ENCODE peak calls at places on chromosome 3, in seven cellular contexts. One of them, this sample, is unnamed.
A peak's percentile ranks its signal among the peaks of the same experiment; 100 is the strongest.

GRCh38 chr3:155323063-155323666 is 29.7 kb upstream of the STRIT1 start:
- DNase-seq in upper lobe of left lung: no peak
- DNase-seq in psoas muscle: no peak
- DNase-seq in colonic mucosa: peak; percentile 29
- DNase-seq in choroid plexus epithelial cell: peak; percentile 95
- DNase-seq in prostate gland: peak; percentile 47
- DNase-seq in brain microvascular endothelial cell: peak; percentile 74
- DNase-seq in this sample: peak; percentile 46

GRCh38 chr3:129626744-129627349 is 20.4 kb upstream of the PLXND1 start:
- DNase-seq in upper lobe of left lung: peak; percentile 98
- DNase-seq in psoas muscle: peak; percentile 97
- DNase-seq in colonic mucosa: peak; percentile 96
- DNase-seq in choroid plexus epithelial cell: peak; percentile 64
- DNase-seq in prostate gland: peak; percentile 72
- DNase-seq in brain microvascular endothelial cell: peak; percentile 70
- DNase-seq in this sample: no peak

GRCh38 chr3:188227442-188227841 is 73.5 kb downstream of the LPP start:
- DNase-seq in upper lobe of left lung: no peak
- DNase-seq in psoas muscle: no peak
- DNase-seq in colonic mucosa: no peak
- DNase-seq in choroid plexus epithelial cell: no peak
- DNase-seq in prostate gland: no peak
- DNase-seq in brain microvascular endothelial cell: no peak
- DNase-seq in this sample: no peak

GRCh38 chr3:140053011-140053702 is 118.2 kb downstream of the CLSTN2 start:
- DNase-seq in upper lobe of left lung: no peak
- DNase-seq in psoas muscle: no peak
- DNase-seq in colonic mucosa: peak; percentile 39
- DNase-seq in choroid plexus epithelial cell: no peak
- DNase-seq in prostate gland: no peak
- DNase-seq in brain microvascular endothelial cell: no peak
- DNase-seq in this sample: no peak

GRCh38 chr3:178982138-178982537 is 89.5 kb downstream of the ZMAT3 start:
- DNase-seq in upper lobe of left lung: no peak
- DNase-seq in psoas muscle: no peak
- DNase-seq in colonic mucosa: no peak
- DNase-seq in choroid plexus epithelial cell: peak; percentile 32
- DNase-seq in prostate gland: no peak
- DNase-seq in brain microvascular endothelial cell: no peak
- DNase-seq in this sample: no peak

GRCh38 chr3:117097356-117097755 is 387.8 kb downstream of the TUSC7 start:
- DNase-seq in upper lobe of left lung: no peak
- DNase-seq in psoas muscle: no peak
- DNase-seq in colonic mucosa: no peak
- DNase-seq in choroid plexus epithelial cell: no peak
- DNase-seq in prostate gland: no peak
- DNase-seq in brain microvascular endothelial cell: no peak
- DNase-seq in this sample: peak; percentile 19

GRCh38 chr3:4290272-4290893 is 12.8 kb upstream of the SETMAR start:
- DNase-seq in upper lobe of left lung: no peak
- DNase-seq in psoas muscle: no peak
- DNase-seq in colonic mucosa: peak; percentile 37
- DNase-seq in choroid plexus epithelial cell: peak; percentile 74
- DNase-seq in prostate gland: no peak
- DNase-seq in brain microvascular endothelial cell: peak; percentile 54
- DNase-seq in this sample: no peak

GRCh38 chr3:136543385-136543784 is 208.8 kb downstream of the STAG1 start:
- DNase-seq in upper lobe of left lung: no peak
- DNase-seq in psoas muscle: no peak
- DNase-seq in colonic mucosa: no peak
- DNase-seq in choroid plexus epithelial cell: peak; percentile 61
- DNase-seq in prostate gland: no peak
- DNase-seq in brain microvascular endothelial cell: no peak
- DNase-seq in this sample: no peak

GRCh38 chr3:129441215-129441614 is 1.2 kb downstream of the IFT122 start:
- DNase-seq in upper lobe of left lung: no peak
- DNase-seq in psoas muscle: no peak
- DNase-seq in colonic mucosa: no peak
- DNase-seq in choroid plexus epithelial cell: peak; percentile 13
- DNase-seq in prostate gland: no peak
- DNase-seq in brain microvascular endothelial cell: no peak
- DNase-seq in this sample: no peak

GRCh38 chr3:44914936-44915335 is 40.5 kb downstream of the TGM4 start:
- DNase-seq in upper lobe of left lung: peak; percentile 51
- DNase-seq in psoas muscle: no peak
- DNase-seq in colonic mucosa: no peak
- DNase-seq in choroid plexus epithelial cell: peak; percentile 44
- DNase-seq in prostate gland: no peak
- DNase-seq in brain microvascular endothelial cell: no peak
- DNase-seq in this sample: no peak

GRCh38 chr3:107710851-107711250 is 188.1 kb downstream of the BBX start:
- DNase-seq in upper lobe of left lung: peak; percentile 68
- DNase-seq in psoas muscle: peak; percentile 84
- DNase-seq in colonic mucosa: no peak
- DNase-seq in choroid plexus epithelial cell: peak; percentile 52
- DNase-seq in prostate gland: no peak
- DNase-seq in brain microvascular endothelial cell: peak; percentile 12
- DNase-seq in this sample: no peak

GRCh38 chr3:59043391-59043790 is 6.4 kb downstream of the CFAP20DC start:
- DNase-seq in upper lobe of left lung: no peak
- DNase-seq in psoas muscle: no peak
- DNase-seq in colonic mucosa: no peak
- DNase-seq in choroid plexus epithelial cell: no peak
- DNase-seq in prostate gland: no peak
- DNase-seq in brain microvascular endothelial cell: no peak
- DNase-seq in this sample: no peak

GRCh38 chr3:110955301-110955880 is 116.2 kb upstream of the NECTIN3 start:
- DNase-seq in upper lobe of left lung: no peak
- DNase-seq in psoas muscle: no peak
- DNase-seq in colonic mucosa: no peak
- DNase-seq in choroid plexus epithelial cell: peak; percentile 73
- DNase-seq in prostate gland: no peak
- DNase-seq in brain microvascular endothelial cell: peak; percentile 43
- DNase-seq in this sample: no peak

GRCh38 chr3:193640165-193640706 is 47.2 kb downstream of the OPA1 start:
- DNase-seq in upper lobe of left lung: no peak
- DNase-seq in psoas muscle: no peak
- DNase-seq in colonic mucosa: no peak
- DNase-seq in choroid plexus epithelial cell: no peak
- DNase-seq in prostate gland: no peak
- DNase-seq in brain microvascular endothelial cell: no peak
- DNase-seq in this sample: no peak

GRCh38 chr3:10173095-10173925 is 8.6 kb downstream of the IRAK2 start:
- DNase-seq in upper lobe of left lung: no peak
- DNase-seq in psoas muscle: no peak
- DNase-seq in colonic mucosa: no peak
- DNase-seq in choroid plexus epithelial cell: peak; percentile 59
- DNase-seq in prostate gland: no peak
- DNase-seq in brain microvascular endothelial cell: peak; percentile 43
- DNase-seq in this sample: no peak

GRCh38 chr3:43178891-43179366 is 73.0 kb upstream of the POMGNT2 start:
- DNase-seq in upper lobe of left lung: peak; percentile 45
- DNase-seq in psoas muscle: no peak
- DNase-seq in colonic mucosa: peak; percentile 86
- DNase-seq in choroid plexus epithelial cell: peak; percentile 51
- DNase-seq in prostate gland: no peak
- DNase-seq in brain microvascular endothelial cell: peak; percentile 42
- DNase-seq in this sample: no peak

GRCh38 chr3:113245775-113246174 is 34.4 kb downstream of the BOC start:
- DNase-seq in upper lobe of left lung: no peak
- DNase-seq in psoas muscle: peak; percentile 79
- DNase-seq in colonic mucosa: no peak
- DNase-seq in choroid plexus epithelial cell: peak; percentile 42
- DNase-seq in prostate gland: no peak
- DNase-seq in brain microvascular endothelial cell: no peak
- DNase-seq in this sample: no peak

GRCh38 chr3:86990734-86991481 is at the start of gene VGLL3:
- DNase-seq in upper lobe of left lung: peak; percentile 44
- DNase-seq in psoas muscle: peak; percentile 76
- DNase-seq in colonic mucosa: peak; percentile 55
- DNase-seq in choroid plexus epithelial cell: peak; percentile 97
- DNase-seq in prostate gland: peak; percentile 83
- DNase-seq in brain microvascular endothelial cell: peak; percentile 95
- DNase-seq in this sample: peak; percentile 43

GRCh38 chr3:102179321-102180290 is 255.2 kb upstream of the ZPLD1 start:
- DNase-seq in upper lobe of left lung: no peak
- DNase-seq in psoas muscle: no peak
- DNase-seq in colonic mucosa: no peak
- DNase-seq in choroid plexus epithelial cell: peak; percentile 62
- DNase-seq in prostate gland: no peak
- DNase-seq in brain microvascular endothelial cell: peak; percentile 62
- DNase-seq in this sample: no peak
- H3K4me3 ChIP-seq in upper lobe of left lung: peak overlapping the region; percentile 21
- H3K4me3 ChIP-seq in psoas muscle: peak overlapping the region; percentile 17
- H3K4me3 ChIP-seq in colonic mucosa: no peak overlapping the region
- H3K4me3 ChIP-seq in choroid plexus epithelial cell: no peak overlapping the region
- H3K4me3 ChIP-seq in prostate gland: no peak overlapping the region
- H3K4me3 ChIP-seq in brain microvascular endothelial cell: no peak overlapping the region
- H3K4me3 ChIP-seq in this sample: no peak overlapping the region

GRCh38 chr3:134313839-134314587 is 60.2 kb downstream of the AMOTL2 start:
- DNase-seq in upper lobe of left lung: no peak
- DNase-seq in psoas muscle: no peak
- DNase-seq in colonic mucosa: no peak
- DNase-seq in choroid plexus epithelial cell: no peak
- DNase-seq in prostate gland: no peak
- DNase-seq in brain microvascular endothelial cell: no peak
- DNase-seq in this sample: no peak
- TF ChIP-seq CTCF in upper lobe of left lung: no peak
- TF ChIP-seq CTCF in psoas muscle: no peak
- TF ChIP-seq CTCF in colonic mucosa: no peak
- TF ChIP-seq CTCF in choroid plexus epithelial cell: no peak
- TF ChIP-seq CTCF in prostate gland: no peak
- TF ChIP-seq CTCF in brain microvascular endothelial cell: no peak
- TF ChIP-seq CTCF in this sample: no peak

GRCh38 chr3:16378415-16378814 is 113.4 kb downstream of the OXNAD1 start:
- DNase-seq in upper lobe of left lung: no peak
- DNase-seq in psoas muscle: no peak
- DNase-seq in colonic mucosa: no peak
- DNase-seq in choroid plexus epithelial cell: no peak
- DNase-seq in prostate gland: no peak
- DNase-seq in brain microvascular endothelial cell: no peak
- DNase-seq in this sample: no peak

GRCh38 chr3:16377847-16378302 is 112.9 kb downstream of the OXNAD1 start:
- DNase-seq in upper lobe of left lung: no peak
- DNase-seq in psoas muscle: no peak
- DNase-seq in colonic mucosa: no peak
- DNase-seq in choroid plexus epithelial cell: no peak
- DNase-seq in prostate gland: no peak
- DNase-seq in brain microvascular endothelial cell: no peak
- DNase-seq in this sample: no peak

GRCh38 chr3:16378920-16379319 is 113.9 kb downstream of the OXNAD1 start:
- DNase-seq in upper lobe of left lung: no peak
- DNase-seq in psoas muscle: no peak
- DNase-seq in colonic mucosa: no peak
- DNase-seq in choroid plexus epithelial cell: peak; percentile 47
- DNase-seq in prostate gland: no peak
- DNase-seq in brain microvascular endothelial cell: peak; percentile 58
- DNase-seq in this sample: peak; percentile 20

GRCh38 chr3:16375891-16376290 is 110.9 kb downstream of the OXNAD1 start:
- DNase-seq in upper lobe of left lung: no peak
- DNase-seq in psoas muscle: no peak
- DNase-seq in colonic mucosa: no peak
- DNase-seq in choroid plexus epithelial cell: no peak
- DNase-seq in prostate gland: no peak
- DNase-seq in brain microvascular endothelial cell: no peak
- DNase-seq in this sample: no peak

DNA sequence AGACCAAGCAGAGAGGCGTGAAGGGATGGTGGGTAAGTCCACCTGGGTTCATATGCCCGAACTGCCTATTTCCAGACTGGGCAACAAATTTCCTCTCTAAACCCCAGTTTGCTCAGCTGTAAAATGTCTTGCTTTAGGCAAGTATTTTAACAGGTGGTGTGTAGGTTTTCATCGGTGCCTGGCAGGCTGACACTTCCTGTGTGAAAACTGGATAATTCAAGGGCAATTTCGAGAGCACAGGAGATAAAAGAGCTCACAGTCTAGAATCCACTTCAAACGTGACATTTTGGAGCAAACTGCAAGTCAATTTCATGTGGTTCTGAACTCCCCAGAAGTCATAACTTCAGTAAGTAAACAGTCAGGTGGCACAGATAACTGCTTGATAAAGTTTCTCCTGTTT is 112.2 kb downstream of the OXNAD1 start:
- DNase-seq in upper lobe of left lung: no peak
- DNase-seq in psoas muscle: no peak
- DNase-seq in colonic mucosa: no peak
- DNase-seq in choroid plexus epithelial cell: no peak
- DNase-seq in prostate gland: no peak
- DNase-seq in brain microvascular endothelial cell: no peak
- DNase-seq in this sample: no peak
- H3K4me3 ChIP-seq in upper lobe of left lung: no peak overlapping the region
- H3K4me3 ChIP-seq in psoas muscle: peak overlapping the region; percentile 48
- H3K4me3 ChIP-seq in colonic mucosa: no peak overlapping the region
- H3K4me3 ChIP-seq in choroid plexus epithelial cell: no peak overlapping the region
- H3K4me3 ChIP-seq in prostate gland: no peak overlapping the region
- H3K4me3 ChIP-seq in brain microvascular endothelial cell: no peak overlapping the region
- H3K4me3 ChIP-seq in this sample: no peak overlapping the region

DNA sequence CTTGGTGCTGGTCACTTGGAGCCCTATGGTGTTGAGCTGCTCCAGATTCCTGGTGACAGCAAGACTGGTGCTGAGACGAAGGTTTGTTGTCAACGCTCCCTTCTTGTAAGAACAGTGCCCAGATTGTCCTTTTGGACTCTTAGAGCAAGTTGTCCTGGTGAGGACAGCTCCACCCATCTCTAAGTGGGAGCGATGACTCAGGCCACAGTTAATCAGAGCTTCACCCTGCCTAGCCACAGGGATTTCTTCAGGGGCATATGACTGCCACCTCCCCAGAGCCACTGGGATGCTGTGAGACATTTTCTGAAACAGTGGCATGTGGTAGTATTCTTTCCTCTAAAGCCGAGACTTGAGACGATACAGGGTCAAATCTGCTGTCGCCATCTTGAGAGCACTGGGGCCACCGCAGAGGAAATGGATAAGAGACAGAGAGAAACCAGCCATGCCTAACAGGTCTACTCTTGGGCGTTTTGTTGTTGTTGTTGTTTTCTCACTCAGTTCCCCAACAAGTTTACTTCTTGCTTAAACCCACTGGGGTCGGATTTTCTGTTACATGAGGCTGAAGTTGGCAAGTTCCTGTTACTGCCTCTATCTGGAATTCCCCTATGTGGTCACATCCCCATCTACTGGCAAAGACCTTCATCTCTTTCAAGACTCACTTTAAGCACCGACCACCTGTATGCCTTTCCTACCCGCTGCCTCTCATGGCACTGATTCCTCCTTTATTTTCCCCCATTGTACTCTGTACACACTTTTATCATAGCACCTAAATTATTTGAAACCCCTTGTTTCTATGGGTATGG is 16.0 kb upstream of the PCOLCE2 start:
- DNase-seq in upper lobe of left lung: peak; percentile 40
- DNase-seq in psoas muscle: no peak
- DNase-seq in colonic mucosa: peak; percentile 58
- DNase-seq in choroid plexus epithelial cell: peak; percentile 70
- DNase-seq in prostate gland: no peak
- DNase-seq in brain microvascular endothelial cell: no peak
- DNase-seq in this sample: no peak
- TF ChIP-seq CTCF in upper lobe of left lung: no peak
- TF ChIP-seq CTCF in psoas muscle: no peak
- TF ChIP-seq CTCF in colonic mucosa: no peak
- TF ChIP-seq CTCF in choroid plexus epithelial cell: peak; percentile 40
- TF ChIP-seq CTCF in prostate gland: no peak
- TF ChIP-seq CTCF in brain microvascular endothelial cell: peak; percentile 41
- TF ChIP-seq CTCF in this sample: no peak

GRCh38 chr3:49673715-49674490 is at the start of gene APEH:
- DNase-seq in upper lobe of left lung: peak; percentile 99
- DNase-seq in psoas muscle: peak; percentile 98
- DNase-seq in colonic mucosa: peak; percentile 97
- DNase-seq in choroid plexus epithelial cell: peak; percentile 98
- DNase-seq in prostate gland: peak; percentile 93
- DNase-seq in brain microvascular endothelial cell: peak; percentile 96
- DNase-seq in this sample: peak; percentile 86
- H3K4me3 ChIP-seq in upper lobe of left lung: peak within 1 kb of the TSS; percentile 75
- H3K4me3 ChIP-seq in psoas muscle: peak within 1 kb of the TSS; percentile 86
- H3K4me3 ChIP-seq in colonic mucosa: peak within 1 kb of the TSS; percentile 97
- H3K4me3 ChIP-seq in choroid plexus epithelial cell: peak within 1 kb of the TSS; percentile 91
- H3K4me3 ChIP-seq in prostate gland: peak within 1 kb of the TSS; percentile 77
- H3K4me3 ChIP-seq in brain microvascular endothelial cell: peak within 1 kb of the TSS; percentile 76
- H3K4me3 ChIP-seq in this sample: peak within 1 kb of the TSS; percentile 79

This sample was measured in BJ.